ENCODE peak calls at places on chromosomes 12 and 14, in seven cellular contexts. T, D, P, B, Q, S and Z are unnamed samples. For H3K4me1 and H3K9me3, the result is how much of the 10 kb centered on the place peaks cover.

GRCh38 chr12:95633049-95633545 is 81.8 kb upstream of the USP44 start:
- DNase-seq in T (no peak), D (no peak), P (no peak), B (peak), Q (no peak), S (peak), Z (no peak)

GRCh38 chr12:112408621-112409020 is 784 bp downstream of the RPL6 start:
- DNase-seq in T (no peak), D (peak), P (no peak), B (peak), Q (no peak), S (no peak), Z (no peak)

GRCh38 chr12:16034136-16034817 is 123.1 kb downstream of the DERA start:
- DNase-seq in T (no peak), D (no peak), P (no peak), B (no peak), Q (no peak), S (no peak), Z (no peak)

GRCh38 chr14:96136361-96136760 is 68.3 kb upstream of the BDKRB2 start:
- DNase-seq in T (no peak), D (no peak), P (no peak), B (peak), Q (no peak), S (peak), Z (no peak)

GRCh38 chr12:109539508-109539907 is 33.8 kb downstream of the MMAB start:
- DNase-seq in T (no peak), D (no peak), P (no peak), B (peak), Q (no peak), S (peak), Z (no peak)

GRCh38 chr14:31292962-31293616 is 85.5 kb upstream of the HECTD1 start:
- DNase-seq in T (no peak), D (no peak), P (no peak), B (no peak), Q (no peak), S (no peak), Z (no peak)

GRCh38 chr14:103057372-103058208 is at the start of gene CDC42BPB:
- DNase-seq in T (peak), D (peak), P (no peak), B (peak), Q (peak), S (peak), Z (peak)

GRCh38 chr12:92032101-92032500 is 113.5 kb downstream of the BTG1 start:
- DNase-seq in T (no peak), D (no peak), P (no peak), B (no peak), Q (no peak), S (no peak), Z (no peak)

GRCh38 chr14:91371011-91371989 is 46.3 kb downstream of the CCDC88C start:
- DNase-seq in T (no peak), D (no peak), P (no peak), B (no peak), Q (no peak), S (no peak), Z (no peak)

GRCh38 chr14:91371990-91372375 is 45.6 kb downstream of the CCDC88C start:
- DNase-seq in T (no peak), D (no peak), P (no peak), B (no peak), Q (no peak), S (no peak), Z (no peak)

GRCh38 chr14:91368681-91369416 is 48.8 kb downstream of the CCDC88C start:
- DNase-seq in T (no peak), D (no peak), P (no peak), B (no peak), Q (no peak), S (no peak), Z (no peak)

GRCh38 chr14:91367173-91368171 is 50.1 kb downstream of the CCDC88C start:
- DNase-seq in T (no peak), D (peak), P (no peak), B (no peak), Q (no peak), S (peak), Z (no peak)

GRCh38 chr14:91369628-91370445 is 47.8 kb downstream of the CCDC88C start:
- DNase-seq in T (no peak), D (no peak), P (no peak), B (peak), Q (no peak), S (no peak), Z (no peak)
- H3K4me1 ChIP-seq in T (half or more), D (half or more), P (half or more), B (under half), Q (under half), S (under half), Z (half or more)

DNA sequence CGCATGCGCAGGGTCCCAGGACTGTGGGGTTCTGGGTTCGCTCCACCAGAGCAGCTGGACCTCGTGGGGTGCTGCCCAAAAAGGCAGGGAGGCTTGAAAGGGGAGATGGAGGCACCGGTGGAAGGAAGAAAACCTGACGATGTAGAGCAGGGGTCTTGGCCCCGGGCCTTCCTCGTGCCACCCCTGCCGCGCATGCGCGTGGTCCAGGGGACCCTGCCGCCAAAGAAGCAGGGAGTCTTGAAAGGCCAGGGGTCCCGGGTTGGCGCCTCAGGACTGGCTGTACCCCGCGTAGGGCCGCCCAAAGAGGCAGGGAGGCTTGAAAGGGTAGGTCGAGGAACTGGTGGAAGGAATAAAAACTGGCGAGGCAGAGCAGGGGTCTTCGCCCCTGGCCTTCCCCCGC is 321.0 kb downstream of the ALG10 start:
- DNase-seq in T (no peak), D (no peak), P (no peak), B (no peak), Q (no peak), S (no peak), Z (no peak)
- H3K9me3 ChIP-seq in T (under half), D (under half), P (under half), B (under half), Q (under half), S (under half), Z (under half)

DNA sequence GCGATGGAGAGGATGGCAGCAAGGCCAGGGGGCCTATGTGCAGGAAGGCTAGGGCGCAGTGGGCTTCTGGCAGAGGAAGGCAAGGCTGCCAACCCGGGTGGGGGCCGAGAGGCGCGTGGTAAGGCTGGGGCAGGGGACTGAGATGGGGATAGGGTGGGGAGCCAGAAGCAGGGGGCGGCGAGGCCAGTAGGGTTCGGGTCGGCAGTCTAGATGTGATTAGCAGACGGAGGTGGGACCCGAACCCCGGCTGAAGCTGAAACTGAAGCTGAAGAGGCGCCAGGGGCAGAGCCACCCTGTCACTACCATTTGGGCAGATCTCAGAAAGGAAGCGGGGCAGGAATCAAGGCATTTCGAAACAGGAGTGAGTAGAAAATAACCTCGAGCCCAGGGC is 519 bp downstream of the TMED8 start:
- DNase-seq in T (peak), D (no peak), P (no peak), B (peak), Q (peak), S (no peak), Z (peak)
- H3K4me1 ChIP-seq in T (under half), D (under half), P (under half), B (under half), Q (under half), S (under half), Z (under half)

GRCh38 chr12:34215893-34216285 is 193.6 kb downstream of the ALG10 start:
- DNase-seq in T (no peak), D (no peak), P (no peak), B (no peak), Q (no peak), S (no peak), Z (no peak)

GRCh38 chr12:34210689-34211530 is 188.6 kb downstream of the ALG10 start:
- DNase-seq in T (no peak), D (no peak), P (no peak), B (no peak), Q (no peak), S (no peak), Z (no peak)

GRCh38 chr12:34212651-34213050 is 190.4 kb downstream of the ALG10 start:
- DNase-seq in T (no peak), D (no peak), P (no peak), B (no peak), Q (no peak), S (no peak), Z (no peak)

GRCh38 chr12:34215213-34215892 is 193.1 kb downstream of the ALG10 start:
- DNase-seq in T (no peak), D (no peak), P (no peak), B (no peak), Q (no peak), S (no peak), Z (peak)

DNA sequence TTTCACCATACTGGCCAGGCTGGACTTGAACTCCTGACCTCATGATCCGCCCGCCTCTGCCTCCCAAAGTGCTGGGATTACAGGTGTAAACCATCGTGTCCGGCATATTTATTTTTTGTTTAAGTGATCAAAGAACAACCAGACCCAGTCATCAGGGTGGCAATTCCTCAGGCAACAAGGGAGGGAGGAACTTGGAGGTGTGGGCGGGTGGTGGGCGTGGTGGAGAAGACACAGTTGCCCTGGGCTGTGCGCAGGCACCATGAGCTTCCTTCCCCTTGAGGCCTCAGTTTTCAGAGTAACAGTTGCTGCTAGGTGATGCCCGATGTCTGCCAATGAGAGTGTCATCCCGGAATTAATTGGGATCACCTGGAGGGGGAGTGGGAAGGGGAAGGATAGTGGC is 191.7 kb downstream of the ALG10 start:
- DNase-seq in T (no peak), D (no peak), P (no peak), B (no peak), Q (no peak), S (no peak), Z (no peak)
- H3K9me3 ChIP-seq in T (under half), D (under half), P (under half), B (under half), Q (under half), S (under half), Z (under half)